ENCODE peak calls at places on chromosomes 11 and 22, in ten cellular contexts. V is endothelial cell; L is EL; N is RWPE1; H is MM.1S; T is kidney glomerular epithelial cell; I is activated naive CD8-positive, alpha-beta T cell treated with anti-CD3 and anti-CD28 coated beads for 36 hours; P is cardiac fibroblast; G is ovary; O is NCI-H1105. Z is an unnamed sample.

GRCh38 chr22:48106715-48107259 is 1344.3 kb downstream of the TBC1D22A start:
- DNase-seq in V (no peak), L (no peak), N (no peak), H (no peak), T (no peak), I (no peak), P (no peak), G (no peak), O (no peak), Z (no peak)

GRCh38 chr11:17743026-17743807 is 8.6 kb downstream of the KCNC1 start:
- DNase-seq in V (no peak), L (no peak), N (no peak), H (no peak), T (no peak), I (no peak), P (no peak), G (no peak), O (no peak), Z (no peak)

GRCh38 chr22:28955817-28956216 is 72.4 kb downstream of the ZNRF3 start:
- DNase-seq in V (no peak), L (no peak), N (no peak), H (peak; percentile 96), T (no peak), I (peak; percentile 81), P (no peak), G (no peak), O (no peak), Z (no peak)

GRCh38 chr11:15577519-15577918 is 462.8 kb downstream of the INSC start:
- DNase-seq in V (no peak), L (peak; percentile 10), N (no peak), H (no peak), T (no peak), I (no peak), P (no peak), G (no peak), O (no peak), Z (no peak)

GRCh38 chr22:44425356-44425755 is 72.7 kb downstream of the RTL6 start:
- DNase-seq in V (no peak), L (no peak), N (no peak), H (no peak), T (no peak), I (no peak), P (no peak), G (no peak), O (no peak), Z (no peak)

GRCh38 chr11:64340671-64341335 is 799 bp downstream of the CCDC88B start:
- DNase-seq in V (peak; percentile 69), L (no peak), N (no peak), H (peak; percentile 37), T (no peak), I (peak; percentile 82), P (no peak), G (peak; percentile 58), O (no peak), Z (no peak)

GRCh38 chr11:108944486-108945178 is 279.8 kb downstream of the DDX10 start:
- DNase-seq in V (no peak), L (no peak), N (no peak), H (peak; percentile 83), T (no peak), I (no peak), P (no peak), G (no peak), O (peak; percentile 57), Z (no peak)

GRCh38 chr11:10654211-10655150 is 39.1 kb downstream of the IRAG1 start:
- DNase-seq in V (peak; percentile 45), L (peak; percentile 56), N (peak; percentile 24), H (peak; percentile 64), T (peak; percentile 34), I (no peak), P (peak; percentile 87), G (no peak), O (peak; percentile 16), Z (peak; percentile 24)

GRCh38 chr11:14082338-14082737 is 119.8 kb downstream of the SPON1 start:
- DNase-seq in V (no peak), L (no peak), N (no peak), H (no peak), T (no peak), I (no peak), P (no peak), G (no peak), O (no peak), Z (no peak)

GRCh38 chr11:72236774-72237111 is 7.2 kb downstream of the PHOX2A start:
- DNase-seq in V (no peak), L (no peak), N (no peak), H (no peak), T (no peak), I (no peak), P (no peak), G (no peak), O (no peak), Z (no peak)

GRCh38 chr11:82863209-82863608 is 37.0 kb downstream of the PRCP start:
- DNase-seq in V (no peak), L (no peak), N (no peak), H (peak; percentile 57), T (no peak), I (no peak), P (no peak), G (no peak), O (no peak), Z (no peak)

GRCh38 chr11:109350091-109350490 is 71.9 kb upstream of the C11orf87 start:
- DNase-seq in V (no peak), L (no peak), N (no peak), H (no peak), T (no peak), I (no peak), P (no peak), G (no peak), O (no peak), Z (no peak)

GRCh38 chr11:12669930-12670329 is 4.3 kb upstream of the TEAD1 start:
- DNase-seq in V (no peak), L (peak; percentile 53), N (no peak), H (no peak), T (no peak), I (no peak), P (peak; percentile 89), G (no peak), O (no peak), Z (no peak)

GRCh38 chr22:27461470-27461869 is 340.1 kb downstream of the MN1 start:
- DNase-seq in V (peak; percentile 14), L (peak; percentile 99), N (peak; percentile 46), H (no peak), T (peak; percentile 74), I (no peak), P (peak; percentile 97), G (no peak), O (no peak), Z (no peak)

GRCh38 chr11:16923987-16924386 is 90.2 kb downstream of the PLEKHA7 start:
- DNase-seq in V (no peak), L (no peak), N (peak; percentile 39), H (peak; percentile 70), T (no peak), I (no peak), P (no peak), G (no peak), O (no peak), Z (no peak)

GRCh38 chr11:88175004-88175706 is at the start of gene RAB38:
- DNase-seq in V (peak; percentile 47), L (peak; percentile 65), N (peak; percentile 75), H (no peak), T (peak; percentile 53), I (peak; percentile 58), P (no peak), G (peak; percentile 29), O (peak; percentile 30), Z (no peak)

GRCh38 chr11:86152006-86152862 is 83.3 kb upstream of the PICALM start:
- DNase-seq in V (no peak), L (peak; percentile 65), N (no peak), H (peak; percentile 15), T (peak; percentile 93), I (no peak), P (peak; percentile 67), G (no peak), O (no peak), Z (no peak)

GRCh38 chr11:88338223-88338661 is 706 bp upstream of the CTSC start:
- DNase-seq in V (no peak), L (peak; percentile 81), N (peak; percentile 70), H (peak; percentile 72), T (peak; percentile 57), I (peak; percentile 60), P (peak; percentile 93), G (peak; percentile 55), O (peak; percentile 12), Z (no peak)

Z was measured in NCI-H2107.